ENCODE peak calls at places on chromosomes 5 and 9, in nine cellular contexts. F is HEK293T; I is cerebellar cortex; O is activated CD8-positive, alpha-beta memory T cell treated with anti-CD3 and anti-CD28 coated beads for 1 hour; B is iris pigment epithelial cell; A is activated naive CD4-positive, alpha-beta T cell treated with anti-CD3 and anti-CD28 coated beads for 36 hours; T is GDM1; K is frontal cortex; V is B cell. W is an unnamed sample.

GRCh38 chr9:89863837-89864236 is 259.0 kb downstream of the GADD45G start:
- DNase-seq in F (no peak), I (no peak), O (no peak), B (no peak), A (no peak), T (no peak), K (no peak), V (no peak), W (no peak)

GRCh38 chr5:7261049-7261448 is 134.9 kb upstream of the ADCY2 start:
- DNase-seq in F (peak; percentile 19), I (peak; percentile 45), O (no peak), B (peak; percentile 22), A (no peak), T (peak; percentile 0), K (peak; percentile 5), V (no peak), W (no peak)

GRCh38 chr9:6015278-6016157 is at the start of gene RANBP6:
- DNase-seq in F (peak; percentile 78), I (peak; percentile 93), O (peak; percentile 73), B (peak; percentile 90), A (peak; percentile 95), T (peak; percentile 77), K (peak; percentile 63), V (peak; percentile 89), W (peak; percentile 89)

GRCh38 chr5:157714480-157714879 is 16.7 kb upstream of the THG1L start:
- DNase-seq in F (no peak), I (no peak), O (no peak), B (no peak), A (no peak), T (no peak), K (no peak), V (no peak), W (no peak)

GRCh38 chr9:123997665-123998277 is 13.8 kb upstream of the LHX2 start:
- DNase-seq in F (no peak), I (no peak), O (no peak), B (peak; percentile 34), A (peak; percentile 74), T (no peak), K (peak; percentile 27), V (peak; percentile 50), W (no peak)

GRCh38 chr9:138063033-138063432 is 185.5 kb downstream of the CACNA1B start:
- DNase-seq in F (no peak), I (no peak), O (no peak), B (no peak), A (no peak), T (no peak), K (no peak), V (no peak), W (no peak)

GRCh38 chr5:4831325-4831724 is 308.8 kb upstream of the ADAMTS16 start:
- DNase-seq in F (no peak), I (no peak), O (no peak), B (no peak), A (no peak), T (no peak), K (no peak), V (no peak), W (no peak)

GRCh38 chr9:84170521-84171141 is 169.9 kb downstream of the SLC28A3 start:
- DNase-seq in F (peak; percentile 12), I (peak; percentile 99), O (no peak), B (peak; percentile 97), A (no peak), T (no peak), K (no peak), V (no peak), W (no peak)

GRCh38 chr9:114085404-114085803 is 7.3 kb upstream of the AMBP start:
- DNase-seq in F (no peak), I (no peak), O (no peak), B (no peak), A (no peak), T (no peak), K (no peak), V (peak; percentile 35), W (no peak)

GRCh38 chr5:125129151-125129806 is 382.8 kb upstream of the ZNF608 start:
- DNase-seq in F (no peak), I (no peak), O (no peak), B (no peak), A (no peak), T (no peak), K (no peak), V (no peak), W (no peak)

GRCh38 chr5:105168806-105169205 is 1606.2 kb upstream of the NUDT12 start:
- DNase-seq in F (no peak), I (no peak), O (no peak), B (no peak), A (no peak), T (no peak), K (no peak), V (no peak), W (no peak)

GRCh38 chr5:92644271-92644886 is 936.6 kb downstream of the NR2F1-AS1 start:
- DNase-seq in F (peak; percentile 29), I (peak; percentile 66), O (no peak), B (no peak), A (no peak), T (no peak), K (no peak), V (no peak), W (no peak)

GRCh38 chr5:64635056-64635686 is 55.1 kb upstream of the SHISAL2B start:
- DNase-seq in F (no peak), I (peak; percentile 33), O (no peak), B (peak; percentile 28), A (no peak), T (peak; percentile 1), K (no peak), V (no peak), W (no peak)

GRCh38 chr5:16901038-16901644 is 34.9 kb downstream of the MYO10 start:
- DNase-seq in F (no peak), I (no peak), O (no peak), B (no peak), A (no peak), T (no peak), K (no peak), V (no peak), W (no peak)

GRCh38 chr5:166340039-166340438 is 1951.4 kb upstream of the WWC1 start:
- DNase-seq in F (no peak), I (no peak), O (no peak), B (no peak), A (no peak), T (no peak), K (no peak), V (no peak), W (no peak)

GRCh38 chr5:58787982-58788381 is 205.1 kb downstream of the RAB3C start:
- DNase-seq in F (no peak), I (peak; percentile 17), O (no peak), B (no peak), A (no peak), T (no peak), K (no peak), V (no peak), W (no peak)

GRCh38 chr5:158538506-158539074 is 561.1 kb downstream of the EBF1 start:
- DNase-seq in F (no peak), I (no peak), O (no peak), B (no peak), A (no peak), T (no peak), K (no peak), V (peak; percentile 50), W (peak; percentile 77)

GRCh38 chr5:65833780-65834179 is 92.6 kb upstream of the ERBIN start:
- DNase-seq in F (no peak), I (no peak), O (no peak), B (no peak), A (no peak), T (no peak), K (no peak), V (no peak), W (no peak)

GRCh38 chr5:137034764-137035479 is 464.2 kb downstream of the SPOCK1 start:
- DNase-seq in F (no peak), I (no peak), O (no peak), B (no peak), A (no peak), T (no peak), K (no peak), V (no peak), W (no peak)

GRCh38 chr5:174520420-174521396 is 203.7 kb upstream of the MSX2 start:
- DNase-seq in F (peak; percentile 56), I (no peak), O (no peak), B (peak; percentile 8), A (no peak), T (no peak), K (no peak), V (no peak), W (no peak)

W was measured in DND-41.